ENCODE peak calls at places on chromosomes 4 and X, in six cellular contexts. A is fibroblast of mammary gland, Q is AG04450, Y is uterus, N is tibial artery, B is NB4. M is an unnamed sample.

GRCh38 chr4:5749568-5749967 is 38.6 kb downstream of the EVC start:
- DNase-seq in Q (no peak), A (no peak), Y (no peak), N (peak), B (no peak), M (no peak)

GRCh38 chrX:21675931-21676330 is 17.8 kb upstream of the KLHL34 start:
- DNase-seq in B (no peak), A (no peak), Q (no peak), N (no peak), Y (no peak), M (no peak)

GRCh38 chr4:53450773-53451172 is 73.3 kb downstream of the FIP1L1 start:
- DNase-seq in Q (no peak), B (no peak), A (peak), Y (no peak), N (no peak), M (no peak)

GRCh38 chr4:26034849-26035248 is 120.8 kb downstream of the SMIM20 start:
- DNase-seq in Q (no peak), N (no peak), A (no peak), B (no peak), Y (no peak), M (no peak)

GRCh38 chrX:317424-318067 is 1.1 kb downstream of the GTPBP6 start:
- DNase-seq in N (no peak), Y (no peak), A (no peak), Q (peak), B (peak), M (no peak)

GRCh38 chr4:100511906-100512305 is 5.9 kb downstream of the EMCN start:
- DNase-seq in Q (no peak), N (no peak), Y (no peak), B (no peak), A (no peak), M (no peak)

GRCh38 chrX:7147431-7147977 is at the start of gene STS:
- DNase-seq in A (peak), N (peak), Y (peak), B (peak), Q (no peak), M (no peak)

GRCh38 chr4:2860391-2861348 is 17.0 kb downstream of the ADD1 start:
- DNase-seq in B (no peak), A (no peak), Y (no peak), N (no peak), Q (no peak), M (no peak)

GRCh38 chr4:183721207-183722081 is 62.4 kb downstream of the TRAPPC11 start:
- DNase-seq in B (peak), N (no peak), A (peak), Y (peak), Q (no peak), M (no peak)

GRCh38 chr4:108117473-108118182 is 51.1 kb downstream of the LEF1 start:
- DNase-seq in B (no peak), A (no peak), Y (no peak), Q (no peak), N (no peak), M (peak)

GRCh38 chr4:23034726-23035125 is 342.0 kb downstream of the GBA3 start:
- DNase-seq in Y (no peak), Q (no peak), N (no peak), B (no peak), A (no peak), M (no peak)

GRCh38 chrX:97021680-97022079 is 138.0 kb downstream of the RPA4 start:
- DNase-seq in N (no peak), Y (no peak), A (peak), Q (no peak), B (no peak), M (no peak)

GRCh38 chrX:9788908-9789307 is 2.7 kb downstream of the SHROOM2 start:
- DNase-seq in B (no peak), Q (peak), N (no peak), Y (no peak), A (no peak), M (peak)

GRCh38 chrX:9785944-9786741 is at the start of gene SHROOM2:
- DNase-seq in A (no peak), N (no peak), Q (no peak), Y (no peak), B (no peak), M (no peak)

GRCh38 chrX:9789555-9789954 is 3.3 kb downstream of the SHROOM2 start:
- DNase-seq in Q (no peak), A (no peak), N (no peak), Y (no peak), B (no peak), M (no peak)

GRCh38 chrX:9785252-9785943 is 831 bp upstream of the SHROOM2 start:
- DNase-seq in Q (no peak), Y (no peak), A (no peak), N (no peak), B (no peak), M (no peak)

DNA sequence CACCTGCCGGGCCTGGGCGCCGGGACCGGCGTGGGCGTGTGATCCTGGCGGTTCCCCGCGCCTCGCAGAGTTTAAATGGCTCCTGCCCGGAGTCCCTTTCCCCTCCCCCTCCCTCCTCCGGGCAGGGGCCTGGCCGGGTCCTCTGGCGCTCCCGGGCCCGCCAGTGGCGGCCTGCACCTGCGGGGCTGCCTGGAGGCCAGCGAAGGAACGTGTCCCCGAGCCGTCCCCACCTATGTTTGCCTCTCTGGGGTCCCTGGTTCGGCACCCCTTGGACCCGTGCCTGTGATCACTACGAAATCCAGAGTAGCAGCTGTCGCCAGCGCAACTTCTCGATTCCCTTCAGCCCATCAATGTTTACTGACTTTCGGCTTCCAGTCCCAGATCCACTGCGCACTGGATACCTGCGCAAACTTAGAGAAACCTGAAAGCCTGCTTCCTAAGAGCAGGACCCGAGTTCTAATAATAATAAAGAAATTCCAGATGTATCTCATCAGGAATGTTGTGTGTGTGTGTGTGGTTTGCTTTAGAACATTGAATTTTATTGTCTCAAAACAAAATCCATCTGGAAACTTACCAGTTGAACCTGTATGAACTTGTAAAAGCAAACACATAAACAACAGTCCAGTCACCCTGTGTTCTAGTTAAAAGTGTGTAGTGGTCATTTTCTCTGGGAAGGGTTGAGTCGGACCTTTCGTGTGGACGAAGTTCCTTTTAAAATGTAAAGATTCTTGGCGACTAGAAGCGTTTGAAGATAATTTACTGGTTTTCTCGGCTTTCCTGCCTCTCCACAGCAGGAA is 808 bp downstream of the SHROOM2 start:
- DNase-seq in Y (no peak), A (no peak), N (no peak), Q (no peak), B (no peak), M (no peak)
- H3K4me3 ChIP-seq in Y (peak), A (no peak), N (peak), Q (peak), B (no peak), M (peak)

GRCh38 chr4:142311916-142312315 is 534.2 kb downstream of the INPP4B start:
- DNase-seq in N (no peak), A (no peak), B (no peak), Y (no peak), Q (no peak), M (no peak)
- TF ChIP-seq CTCF in N (no peak), A (no peak), B (no peak), Y (no peak), Q (no peak), M (no peak)

DNA sequence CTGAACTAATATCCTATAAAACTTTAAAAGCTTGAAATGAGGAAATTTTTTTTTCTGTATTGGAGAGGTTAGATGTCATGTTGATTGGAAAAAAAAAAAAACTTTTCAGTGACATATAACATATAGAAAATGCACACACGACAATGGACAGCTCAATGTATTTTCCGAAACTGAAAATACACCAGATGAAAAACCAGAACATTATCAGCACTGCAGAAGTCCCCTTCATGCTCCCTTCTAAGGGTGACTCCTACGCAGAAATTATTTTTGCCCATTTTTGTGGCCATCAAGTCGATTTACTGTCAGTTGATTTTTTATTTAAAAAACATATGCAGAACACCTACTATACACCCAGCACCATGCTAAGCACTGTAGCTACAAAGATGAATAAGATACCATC is 148.3 kb downstream of the APBB2 start:
- DNase-seq in N (no peak), Y (no peak), B (no peak), A (no peak), Q (no peak), M (no peak)
- H3K4me3 ChIP-seq in N (no peak), Y (no peak), B (no peak), A (no peak), Q (no peak), M (no peak)

GRCh38 chr4:7224878-7225533 is 32.7 kb downstream of the SORCS2 start:
- DNase-seq in A (no peak), B (no peak), N (no peak), Y (no peak), Q (no peak), M (no peak)
- TF ChIP-seq CTCF in A (no peak), B (no peak), N (no peak), Y (no peak), Q (no peak), M (no peak)

DNA sequence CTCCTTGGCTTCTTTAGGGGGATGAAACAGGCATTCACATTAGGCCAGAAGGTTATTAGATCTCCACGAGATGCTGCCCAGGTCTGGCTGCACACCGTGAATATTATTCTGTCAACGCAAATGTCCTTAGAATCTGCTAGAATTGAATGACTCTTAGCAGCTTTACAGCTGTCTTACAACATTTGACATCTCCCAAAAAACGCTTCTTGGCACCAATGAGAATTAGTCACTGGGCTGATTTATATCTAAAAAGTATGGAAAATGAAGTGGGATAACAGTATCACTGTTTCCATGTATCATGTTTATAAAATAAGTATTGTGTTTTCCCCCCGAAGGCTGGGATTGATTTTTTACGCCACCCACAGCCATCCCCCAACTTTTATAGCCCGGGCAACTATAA is 559.6 kb upstream of the FAT1 start:
- DNase-seq in A (no peak), B (no peak), N (no peak), Q (no peak), Y (no peak), M (no peak)
- H3K4me3 ChIP-seq in A (no peak), B (no peak), N (no peak), Q (no peak), Y (no peak), M (no peak)

GRCh38 chr4:103499094-103499493 is 220.7 kb downstream of the TACR3 start:
- DNase-seq in N (no peak), Q (no peak), A (peak), B (peak), Y (no peak), M (no peak)
- TF ChIP-seq CTCF in N (no peak), Q (no peak), A (peak), B (peak), Y (no peak), M (no peak)

GRCh38 chrX:84064814-84065213 is 123.2 kb downstream of the RPS6KA6 start:
- DNase-seq in N (no peak), Q (no peak), Y (no peak), A (peak), B (no peak), M (no peak)

DNA sequence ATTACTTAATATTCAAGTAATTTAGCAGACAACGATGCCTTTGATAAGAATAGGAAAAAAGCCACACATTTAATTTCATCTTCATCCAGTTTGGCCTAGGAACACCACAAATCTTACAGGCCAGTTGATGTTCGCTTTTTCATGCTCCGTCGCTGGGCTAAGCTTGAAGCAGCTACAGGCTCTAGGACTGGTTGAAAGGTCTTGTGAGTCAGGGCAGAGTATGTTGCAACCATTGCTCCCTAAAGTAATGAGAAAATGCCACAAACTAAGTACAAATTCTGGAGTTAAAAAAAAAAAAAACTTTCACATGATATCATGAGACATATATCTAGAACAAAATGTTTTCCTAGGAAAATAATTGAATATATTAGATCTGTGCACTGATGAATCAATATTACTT is 123.8 kb downstream of the RPS6KA6 start:
- DNase-seq in Q (no peak), Y (no peak), B (peak), N (no peak), A (peak), M (no peak)
- H3K4me3 ChIP-seq in Q (no peak), Y (no peak), B (no peak), N (no peak), A (no peak), M (no peak)

GRCh38 chrX:109389917-109390316 is 92.0 kb downstream of the GUCY2F start:
- DNase-seq in Q (no peak), Y (no peak), N (no peak), A (no peak), B (no peak), M (no peak)

GRCh38 chrX:109390556-109390955 is 91.3 kb downstream of the GUCY2F start:
- DNase-seq in Q (no peak), Y (no peak), B (no peak), A (no peak), N (no peak), M (no peak)

GRCh38 chrX:109382332-109382731 is 99.6 kb downstream of the GUCY2F start:
- DNase-seq in Q (no peak), Y (no peak), N (no peak), A (no peak), B (no peak), M (no peak)

DNA sequence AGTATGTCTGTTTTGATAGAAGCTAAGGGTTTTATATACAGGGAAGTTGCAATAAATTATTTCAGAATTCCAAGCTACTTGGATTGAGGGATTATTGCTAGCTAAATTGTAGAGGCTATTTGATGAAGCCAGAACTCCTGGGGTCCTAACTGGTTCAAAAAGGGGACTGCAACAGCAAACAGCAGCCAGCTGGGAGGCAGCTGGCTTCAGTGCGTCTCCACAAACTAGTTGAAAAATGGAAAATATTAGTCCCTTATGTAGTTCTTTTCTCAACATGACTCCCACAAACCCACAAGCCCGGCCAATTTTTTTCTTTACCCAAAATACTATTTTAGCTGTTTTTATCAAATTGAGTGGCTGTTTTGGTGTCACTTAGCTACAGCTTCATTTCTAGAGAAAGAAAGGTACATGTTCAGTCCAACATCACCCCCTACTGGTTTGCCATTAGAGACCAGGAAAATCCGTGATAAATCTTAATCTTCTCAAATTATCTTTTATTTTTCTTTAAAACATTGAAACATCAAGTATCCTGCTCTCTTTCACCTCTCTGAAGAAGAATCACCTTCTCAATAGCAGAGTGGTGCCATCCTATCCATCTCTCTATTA is 97.2 kb downstream of the GUCY2F start:
- DNase-seq in A (peak), B (peak), Y (no peak), Q (no peak), N (no peak), M (no peak)
- TF ChIP-seq CTCF in A (peak), B (peak), Y (peak), Q (peak), N (peak), M (peak)

DNA sequence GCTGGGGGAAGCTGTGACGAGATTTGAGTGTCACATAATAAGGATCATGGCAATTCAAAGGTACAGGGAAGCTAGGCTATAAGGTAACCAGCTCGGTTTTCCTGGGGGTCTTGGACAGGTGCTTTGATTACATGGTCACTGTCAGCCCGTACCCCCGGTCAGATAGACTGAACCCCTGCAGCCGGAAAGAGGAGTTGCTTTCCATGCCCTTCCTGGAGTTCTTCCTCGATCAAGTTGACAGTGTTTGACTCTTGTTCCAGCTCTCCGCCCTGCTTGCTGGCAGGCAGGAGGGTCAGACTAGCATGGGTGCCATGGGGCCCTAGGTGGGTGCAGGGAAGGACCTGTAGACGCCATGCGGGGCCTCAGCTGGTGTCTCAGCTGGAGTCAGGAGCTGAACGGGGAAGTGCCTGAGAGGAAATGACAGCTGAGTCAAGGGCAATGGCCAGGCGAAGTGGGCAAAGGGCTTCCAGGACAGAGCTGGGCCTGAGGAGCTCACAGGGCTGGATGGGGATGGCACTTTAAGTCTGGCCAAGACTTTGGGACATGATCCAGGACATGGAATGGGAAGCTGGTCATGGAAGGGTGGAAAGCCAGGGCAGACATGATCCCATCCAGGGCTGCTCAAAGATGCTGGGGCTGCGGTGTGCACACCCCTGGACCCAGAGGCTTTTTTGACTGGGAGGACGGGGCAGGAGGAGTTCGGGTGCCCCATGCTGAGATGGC is 1.6 kb downstream of the TMEM187 start:
- DNase-seq in N (no peak), Q (no peak), A (no peak), Y (no peak), B (peak), M (no peak)
- H3K4me3 ChIP-seq in N (no peak), Q (no peak), A (no peak), Y (no peak), B (peak), M (no peak)

DNA sequence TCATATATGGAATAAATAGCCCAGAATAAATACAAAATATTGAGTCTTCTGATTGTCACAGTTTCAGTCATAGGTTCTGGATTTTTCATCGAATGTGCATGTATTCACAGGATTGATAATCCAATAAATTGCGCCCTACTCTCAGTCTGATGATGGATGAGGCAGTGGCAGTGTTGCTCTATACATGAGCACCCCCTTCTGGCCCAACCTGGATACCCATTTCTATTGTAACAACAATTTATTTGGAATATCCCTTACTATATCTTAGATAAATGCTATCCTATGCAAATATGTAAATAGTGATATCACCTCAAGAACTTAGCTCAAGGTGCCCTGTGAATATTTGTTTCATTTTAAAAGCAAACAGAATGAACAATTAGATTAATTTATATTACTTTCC is 733.7 kb upstream of the PABPC4L start:
- DNase-seq in Y (no peak), B (peak), Q (no peak), N (no peak), A (no peak), M (no peak)
- TF ChIP-seq CTCF in Y (no peak), B (peak), Q (peak), N (peak), A (no peak), M (peak)

M was measured in kidney epithelial cell.